ENCODE peak calls at places on chromosome 1, in six cellular contexts. One of them, this sample, is unnamed.

GRCh38 chr1:165147799-165148198 is 208.7 kb downstream of the LMX1A start:
- DNase-seq in heart left ventricle: no peak
- DNase-seq in GM04503: no peak
- DNase-seq in pancreas: no peak
- DNase-seq in T-helper 2 cell: no peak
- DNase-seq in activated CD4-positive, alpha-beta T cell treated with anti-CD3 and anti-CD28 coated beads for 24 hours: no peak
- DNase-seq in this sample: no peak

GRCh38 chr1:3656450-3657095 is 4.3 kb downstream of the TP73 start:
- DNase-seq in heart left ventricle: no peak
- DNase-seq in GM04503: no peak
- DNase-seq in pancreas: no peak
- DNase-seq in T-helper 2 cell: no peak
- DNase-seq in activated CD4-positive, alpha-beta T cell treated with anti-CD3 and anti-CD28 coated beads for 24 hours: no peak
- DNase-seq in this sample: no peak

GRCh38 chr1:219049411-219049943 is 124.2 kb upstream of the LYPLAL1 start:
- DNase-seq in heart left ventricle: no peak
- DNase-seq in GM04503: no peak
- DNase-seq in pancreas: no peak
- DNase-seq in T-helper 2 cell: no peak
- DNase-seq in activated CD4-positive, alpha-beta T cell treated with anti-CD3 and anti-CD28 coated beads for 24 hours: no peak
- DNase-seq in this sample: no peak

GRCh38 chr1:204684551-204685235 is 845 bp downstream of the LRRN2 start:
- DNase-seq in heart left ventricle: peak
- DNase-seq in GM04503: no peak
- DNase-seq in pancreas: no peak
- DNase-seq in T-helper 2 cell: no peak
- DNase-seq in activated CD4-positive, alpha-beta T cell treated with anti-CD3 and anti-CD28 coated beads for 24 hours: no peak
- DNase-seq in this sample: no peak

GRCh38 chr1:81974883-81975555 is 174.3 kb downstream of the ADGRL2 start:
- DNase-seq in heart left ventricle: no peak
- DNase-seq in GM04503: no peak
- DNase-seq in pancreas: no peak
- DNase-seq in T-helper 2 cell: no peak
- DNase-seq in activated CD4-positive, alpha-beta T cell treated with anti-CD3 and anti-CD28 coated beads for 24 hours: no peak
- DNase-seq in this sample: no peak

GRCh38 chr1:3688356-3688755 is 36.0 kb downstream of the TP73 start:
- DNase-seq in heart left ventricle: no peak
- DNase-seq in GM04503: no peak
- DNase-seq in pancreas: no peak
- DNase-seq in T-helper 2 cell: no peak
- DNase-seq in activated CD4-positive, alpha-beta T cell treated with anti-CD3 and anti-CD28 coated beads for 24 hours: no peak
- DNase-seq in this sample: no peak

GRCh38 chr1:117585086-117585485 is 20.8 kb upstream of the TENT5C start:
- DNase-seq in heart left ventricle: no peak
- DNase-seq in GM04503: no peak
- DNase-seq in pancreas: no peak
- DNase-seq in T-helper 2 cell: no peak
- DNase-seq in activated CD4-positive, alpha-beta T cell treated with anti-CD3 and anti-CD28 coated beads for 24 hours: no peak
- DNase-seq in this sample: no peak

GRCh38 chr1:55600243-55600642 is 385.1 kb upstream of the USP24 start:
- DNase-seq in heart left ventricle: no peak
- DNase-seq in GM04503: no peak
- DNase-seq in pancreas: no peak
- DNase-seq in T-helper 2 cell: no peak
- DNase-seq in activated CD4-positive, alpha-beta T cell treated with anti-CD3 and anti-CD28 coated beads for 24 hours: no peak
- DNase-seq in this sample: no peak

GRCh38 chr1:197775282-197776262 is at the start of gene DENND1B:
- DNase-seq in heart left ventricle: peak
- DNase-seq in GM04503: no peak
- DNase-seq in pancreas: peak
- DNase-seq in T-helper 2 cell: peak
- DNase-seq in activated CD4-positive, alpha-beta T cell treated with anti-CD3 and anti-CD28 coated beads for 24 hours: peak
- DNase-seq in this sample: peak

GRCh38 chr1:245464290-245464689 is 309.5 kb downstream of the KIF26B start:
- DNase-seq in heart left ventricle: no peak
- DNase-seq in GM04503: no peak
- DNase-seq in pancreas: no peak
- DNase-seq in T-helper 2 cell: no peak
- DNase-seq in activated CD4-positive, alpha-beta T cell treated with anti-CD3 and anti-CD28 coated beads for 24 hours: no peak
- DNase-seq in this sample: no peak

GRCh38 chr1:159827549-159827948 is 876 bp downstream of the SLAMF8 start:
- DNase-seq in heart left ventricle: no peak
- DNase-seq in GM04503: no peak
- DNase-seq in pancreas: no peak
- DNase-seq in T-helper 2 cell: no peak
- DNase-seq in activated CD4-positive, alpha-beta T cell treated with anti-CD3 and anti-CD28 coated beads for 24 hours: no peak
- DNase-seq in this sample: no peak

GRCh38 chr1:52032785-52033131 is 852 bp downstream of the KTI12 start:
- DNase-seq in heart left ventricle: peak
- DNase-seq in GM04503: no peak
- DNase-seq in pancreas: peak
- DNase-seq in T-helper 2 cell: no peak
- DNase-seq in activated CD4-positive, alpha-beta T cell treated with anti-CD3 and anti-CD28 coated beads for 24 hours: no peak
- DNase-seq in this sample: peak

GRCh38 chr1:2999138-2999537 is 22.1 kb upstream of the ACTRT2 start:
- DNase-seq in heart left ventricle: peak
- DNase-seq in GM04503: no peak
- DNase-seq in pancreas: no peak
- DNase-seq in T-helper 2 cell: no peak
- DNase-seq in activated CD4-positive, alpha-beta T cell treated with anti-CD3 and anti-CD28 coated beads for 24 hours: no peak
- DNase-seq in this sample: no peak

GRCh38 chr1:31181515-31182343 is 58.0 kb downstream of the NKAIN1 start:
- DNase-seq in heart left ventricle: peak
- DNase-seq in GM04503: no peak
- DNase-seq in pancreas: peak
- DNase-seq in T-helper 2 cell: peak
- DNase-seq in activated CD4-positive, alpha-beta T cell treated with anti-CD3 and anti-CD28 coated beads for 24 hours: peak
- DNase-seq in this sample: peak

GRCh38 chr1:23555225-23555801 is 4.0 kb downstream of the ID3 start:
- DNase-seq in heart left ventricle: peak
- DNase-seq in GM04503: no peak
- DNase-seq in pancreas: no peak
- DNase-seq in T-helper 2 cell: no peak
- DNase-seq in activated CD4-positive, alpha-beta T cell treated with anti-CD3 and anti-CD28 coated beads for 24 hours: no peak
- DNase-seq in this sample: peak